ENCODE peak calls at places on chromosome 22, in six cellular contexts. O is fibroblast of lung; W is stimulated activated effector memory CD8-positive, alpha-beta T cell treated with anti-CD3 and anti-CD28 coated beads, Interleukin-12 subunit alpha, Interleukin-12 subunit beta, amount 100 ng/mL, for 72 hours; B is coronary artery; G is GM10248; Q is body of pancreas. U is an unnamed sample.

GRCh38 chr22:49968831-49969661 is 8.5 kb downstream of the PIM3 start:
- DNase-seq in B (peak; percentile 73), Q (peak; percentile 28), G (no peak), O (no peak), W (no peak), U (no peak)

GRCh38 chr22:46584081-46584903 is 35.9 kb upstream of the GRAMD4 start:
- DNase-seq in W (no peak), Q (peak; percentile 50), G (no peak), B (no peak), O (peak; percentile 67), U (no peak)

GRCh38 chr22:47565607-47566006 is 803.2 kb downstream of the TBC1D22A start:
- DNase-seq in B (no peak), W (no peak), O (no peak), G (no peak), Q (no peak), U (no peak)

GRCh38 chr22:19995611-19996339 is 20.8 kb downstream of the ARVCF start:
- DNase-seq in Q (no peak), W (no peak), O (peak; percentile 72), G (no peak), B (peak; percentile 91), U (no peak)

GRCh38 chr22:50531546-50532352 is 1.9 kb upstream of the TYMP start:
- DNase-seq in O (peak; percentile 54), B (peak; percentile 86), G (peak; percentile 73), Q (peak; percentile 83), W (peak; percentile 84), U (peak; percentile 84)

GRCh38 chr22:22666307-22667091 is 22.1 kb downstream of the GGTLC2 start:
- DNase-seq in W (no peak), Q (peak; percentile 54), O (no peak), B (no peak), G (peak; percentile 58), U (peak; percentile 23)

GRCh38 chr22:45103756-45104155 is 60.0 kb upstream of the NUP50 start:
- DNase-seq in W (no peak), B (no peak), O (no peak), Q (no peak), G (no peak), U (no peak)

GRCh38 chr22:38504731-38505594 is 1.1 kb downstream of the DDX17 start:
- DNase-seq in G (peak; percentile 39), O (peak; percentile 59), W (peak; percentile 76), B (no peak), Q (peak; percentile 63), U (peak; percentile 61)

GRCh38 chr22:19292262-19293230 is 1.0 kb upstream of the CLTCL1 start:
- DNase-seq in Q (peak; percentile 31), B (peak; percentile 73), G (no peak), O (no peak), W (no peak), U (no peak)

GRCh38 chr22:34776827-34777226 is 289.1 kb upstream of the ISX start:
- DNase-seq in B (no peak), W (no peak), O (peak; percentile 10), G (no peak), Q (no peak), U (no peak)

GRCh38 chr22:23054531-23055257 is 15.6 kb upstream of the GNAZ start:
- DNase-seq in O (no peak), G (peak; percentile 75), W (peak; percentile 41), B (no peak), Q (no peak), U (no peak)

GRCh38 chr22:37162221-37163095 is 12.7 kb upstream of the IL2RB start:
- DNase-seq in O (no peak), Q (no peak), G (peak; percentile 88), W (peak; percentile 96), B (no peak), U (peak; percentile 81)

GRCh38 chr22:44574057-44574456 is 76.0 kb upstream of the RTL6 start:
- DNase-seq in Q (peak; percentile 63), G (no peak), W (no peak), O (peak; percentile 69), B (no peak), U (no peak)

GRCh38 chr22:46827781-46828180 is 65.3 kb downstream of the TBC1D22A start:
- DNase-seq in W (no peak), Q (no peak), O (no peak), G (no peak), B (peak; percentile 24), U (no peak)

GRCh38 chr22:42408276-42408675 is 23.9 kb downstream of the NFAM1 start:
- DNase-seq in G (no peak), O (no peak), Q (no peak), B (no peak), W (no peak), U (no peak)

GRCh38 chr22:24026733-24027132 is 15.6 kb downstream of the CABIN1 start:
- DNase-seq in G (no peak), Q (no peak), B (no peak), O (no peak), W (no peak), U (no peak)

GRCh38 chr22:17912942-17913704 is 111.2 kb downstream of the MICAL3 start:
- DNase-seq in G (no peak), O (no peak), Q (no peak), B (no peak), W (no peak), U (no peak)

GRCh38 chr22:39248254-39248653 is 3.5 kb upstream of the PDGFB start:
- DNase-seq in G (no peak), Q (peak; percentile 61), W (no peak), O (peak; percentile 38), B (no peak), U (no peak)